ENCODE peak calls at places on chromosomes 6 and 20, in eight cellular contexts. U is cardiac septum; W is stimulated activated CD8-positive, alpha-beta memory T cell treated with anti-CD3 and anti-CD28 coated beads, Interleukin-15, amount 100 ng/mL, for 4 hours; E is left ventricle myocardium inferior; L is kidney glomerular epithelial cell; N is cerebellar cortex; C is stomach; I is SK-N-DZ. Y is an unnamed sample.

GRCh38 chr6:3559561-3559960 is 102.7 kb upstream of the SLC22A23 start:
- DNase-seq in U (no peak), L (no peak), I (no peak), N (no peak), C (no peak), E (no peak), W (no peak), Y (no peak)

GRCh38 chr6:116476021-116476678 is 15.0 kb downstream of the CALHM6 start:
- DNase-seq in I (no peak), E (no peak), L (no peak), C (no peak), W (no peak), U (no peak), N (no peak), Y (no peak)

GRCh38 chr6:36809156-36809555 is 30.1 kb downstream of the CPNE5 start:
- DNase-seq in L (no peak), C (no peak), U (no peak), N (no peak), W (no peak), I (no peak), E (no peak), Y (no peak)

GRCh38 chr20:12970372-12970821 is 38.4 kb upstream of the SPTLC3 start:
- DNase-seq in N (peak), C (no peak), L (peak), W (no peak), E (no peak), U (no peak), I (no peak), Y (no peak)

GRCh38 chr20:9301129-9302072 is 213.0 kb upstream of the LAMP5 start:
- DNase-seq in U (no peak), C (no peak), N (peak), L (no peak), I (no peak), W (no peak), E (no peak), Y (no peak)

GRCh38 chr6:136347847-136348246 is 58.2 kb upstream of the BCLAF1 start:
- DNase-seq in I (no peak), L (no peak), W (no peak), U (no peak), N (no peak), C (no peak), E (no peak), Y (no peak)

GRCh38 chr20:63706027-63706695 is 1.6 kb downstream of the ARFRP1 start:
- DNase-seq in U (no peak), W (no peak), I (no peak), N (no peak), L (no peak), E (no peak), C (no peak), Y (peak)

GRCh38 chr20:32902456-32903420 is 44.0 kb downstream of the EFCAB8 start:
- DNase-seq in N (peak), E (peak), C (peak), W (peak), L (no peak), I (peak), U (no peak), Y (peak)

GRCh38 chr20:1389703-1390385 is 3.0 kb downstream of the FKBP1A start:
- DNase-seq in W (no peak), N (no peak), E (no peak), I (no peak), U (no peak), C (no peak), L (no peak), Y (no peak)

GRCh38 chr6:141199074-141199473 is 933.7 kb upstream of the GJE1 start:
- DNase-seq in E (no peak), N (no peak), U (no peak), C (no peak), W (no peak), I (no peak), L (no peak), Y (no peak)

GRCh38 chr6:120965814-120966213 is 368.5 kb downstream of the TBC1D32 start:
- DNase-seq in C (no peak), U (no peak), E (no peak), L (no peak), I (no peak), W (no peak), N (no peak), Y (no peak)

GRCh38 chr20:44460795-44461141 is 14.9 kb upstream of the TTPAL start:
- DNase-seq in U (no peak), W (no peak), E (no peak), L (peak), N (peak), C (no peak), I (no peak), Y (no peak)

GRCh38 chr20:36526521-36527011 is 14.8 kb upstream of the MYL9 start:
- DNase-seq in C (no peak), E (no peak), N (peak), I (no peak), L (no peak), U (peak), W (no peak), Y (peak)

GRCh38 chr6:168007592-168008338 is 10.3 kb downstream of the KIF25 start:
- DNase-seq in I (no peak), W (no peak), N (no peak), L (peak), C (peak), U (peak), E (no peak), Y (no peak)

GRCh38 chr6:148854992-148855391 is 108.2 kb downstream of the UST start:
- DNase-seq in N (no peak), U (no peak), E (no peak), W (no peak), L (no peak), C (no peak), I (no peak), Y (no peak)

GRCh38 chr6:126976263-126976797 is 142.1 kb upstream of the RSPO3 start:
- DNase-seq in I (peak), U (no peak), N (no peak), C (no peak), W (no peak), L (no peak), E (no peak), Y (no peak)

GRCh38 chr20:44231193-44231592 is 15.9 kb upstream of the GDAP1L1 start:
- DNase-seq in L (no peak), I (no peak), E (no peak), W (no peak), C (no peak), U (peak), N (no peak), Y (no peak)

GRCh38 chr6:90193359-90193758 is 103.3 kb downstream of the BACH2 start:
- DNase-seq in C (no peak), U (no peak), E (no peak), I (no peak), L (no peak), N (no peak), W (no peak), Y (no peak)

GRCh38 chr6:125375841-125376240 is 74.1 kb upstream of the HDDC2 start:
- DNase-seq in W (no peak), L (no peak), U (no peak), I (no peak), E (no peak), C (no peak), N (no peak), Y (no peak)

GRCh38 chr6:7769702-7770101 is 43.8 kb downstream of the BMP6 start:
- DNase-seq in I (no peak), N (no peak), E (no peak), L (no peak), C (no peak), W (no peak), U (no peak), Y (no peak)

GRCh38 chr6:167855825-167856425 is 29.2 kb downstream of the AFDN start:
- DNase-seq in L (peak), W (no peak), N (no peak), E (no peak), U (no peak), I (no peak), C (no peak), Y (peak)

GRCh38 chr20:57276221-57276620 is 9.8 kb upstream of the BMP7 start:
- DNase-seq in E (no peak), U (no peak), N (no peak), I (no peak), W (no peak), L (no peak), C (no peak), Y (no peak)

GRCh38 chr6:156809034-156809433 is 31.9 kb downstream of the ARID1B start:
- DNase-seq in N (no peak), W (no peak), I (peak), L (no peak), C (no peak), E (no peak), U (no peak), Y (no peak)

GRCh38 chr20:63060057-63060991 is 53.6 kb upstream of the BHLHE23 start:
- DNase-seq in N (peak), L (peak), I (peak), W (no peak), U (peak), E (peak), C (no peak), Y (peak)

GRCh38 chr20:15823718-15824117 is 749.5 kb downstream of the KIF16B start:
- DNase-seq in W (no peak), C (no peak), I (peak), U (no peak), E (no peak), N (no peak), L (no peak), Y (no peak)

GRCh38 chr6:69865126-69865525 is 1.2 kb upstream of the COL19A1 start:
- DNase-seq in N (peak), U (no peak), I (no peak), E (no peak), W (no peak), C (no peak), L (peak), Y (no peak)

GRCh38 chr6:30885999-30886896 is 1.9 kb downstream of the DDR1 start:
- DNase-seq in L (peak), E (peak), U (peak), C (peak), W (no peak), I (peak), N (peak), Y (peak)

GRCh38 chr6:68572525-68572924 is 62.6 kb upstream of the ADGRB3 start:
- DNase-seq in E (no peak), I (peak), N (peak), U (no peak), L (peak), W (no peak), C (no peak), Y (no peak)

GRCh38 chr6:44232676-44233559 is 9.5 kb downstream of the SLC29A1 start:
- DNase-seq in N (no peak), I (no peak), C (no peak), L (no peak), E (no peak), W (no peak), U (no peak), Y (no peak)

GRCh38 chr6:44003345-44004061 is 123.7 kb downstream of the MRPL14 start:
- DNase-seq in N (peak), E (no peak), L (peak), W (no peak), C (no peak), I (no peak), U (no peak), Y (no peak)

GRCh38 chr20:38935285-38935684 is 9.1 kb downstream of the FAM83D start:
- DNase-seq in I (no peak), C (no peak), W (no peak), E (no peak), L (no peak), U (peak), N (no peak), Y (no peak)

GRCh38 chr6:1190361-1190760 is 121.5 kb upstream of the FOXQ1 start:
- DNase-seq in N (no peak), U (no peak), C (no peak), L (peak), I (no peak), W (no peak), E (no peak), Y (no peak)

GRCh38 chr6:37473364-37474095 is 26.2 kb downstream of the CCDC167 start:
- DNase-seq in C (peak), L (no peak), W (no peak), U (peak), E (peak), I (no peak), N (no peak), Y (no peak)

GRCh38 chr6:42193491-42193894 is 1.3 kb downstream of the GUCA1B start:
- DNase-seq in N (no peak), L (peak), U (no peak), E (no peak), I (no peak), W (no peak), C (no peak), Y (no peak)

GRCh38 chr6:139376604-139377218 is 2.3 kb upstream of the CITED2 start:
- DNase-seq in I (no peak), U (no peak), C (peak), E (no peak), N (peak), L (peak), W (no peak), Y (peak)

GRCh38 chr20:21809961-21810523 is 104.6 kb downstream of the PAX1 start:
- DNase-seq in E (no peak), N (no peak), L (no peak), I (no peak), C (no peak), W (no peak), U (no peak), Y (no peak)

GRCh38 chr6:47066418-47066817 is 24.3 kb upstream of the ADGRF1 start:
- DNase-seq in I (no peak), E (no peak), L (no peak), C (no peak), W (no peak), N (no peak), U (no peak), Y (no peak)

GRCh38 chr6:9136141-9136865 is 701.0 kb upstream of the SLC35B3 start:
- DNase-seq in L (no peak), U (no peak), C (no peak), N (no peak), I (no peak), E (no peak), W (no peak), Y (no peak)

GRCh38 chr20:25408170-25408547 is 686 bp downstream of the GINS1 start:
- DNase-seq in I (no peak), W (no peak), L (no peak), C (no peak), N (no peak), E (no peak), U (no peak), Y (no peak)